ENCODE peak calls at places on chromosome 10, in four cellular contexts. R, E, P and Q are unnamed samples.

GRCh38 chr10:92690211-92691041 is 671 bp downstream of the HHEX start:
- DNase-seq in R (peak), P (no peak), E (no peak), Q (peak)

GRCh38 chr10:117418121-117418520 is 42.9 kb upstream of the PDZD8 start:
- DNase-seq in P (no peak), R (no peak), E (no peak), Q (no peak)

GRCh38 chr10:119933179-119933578 is 40.6 kb downstream of the SEC23IP start:
- DNase-seq in P (no peak), E (peak), R (peak), Q (peak)

GRCh38 chr10:12707461-12708185 is 293.9 kb downstream of the CCDC3 start:
- DNase-seq in R (peak), E (peak), P (peak), Q (peak)

GRCh38 chr10:72659694-72660093 is 32.2 kb upstream of the MCU start:
- DNase-seq in P (no peak), E (peak), R (peak), Q (peak)

GRCh38 chr10:109823196-109823595 is 100.1 kb downstream of the XPNPEP1 start:
- DNase-seq in R (no peak), P (no peak), E (no peak), Q (no peak)

GRCh38 chr10:51389415-51390342 is 309.7 kb downstream of the CSTF2T start:
- DNase-seq in R (peak), E (peak), P (peak), Q (peak)

GRCh38 chr10:37619336-37619735 is 238.1 kb downstream of the ZNF248 start:
- DNase-seq in E (no peak), P (no peak), R (no peak), Q (no peak)

GRCh38 chr10:84140036-84140379 is 699 bp downstream of the GHITM start:
- DNase-seq in R (peak), E (peak), P (no peak), Q (no peak)

GRCh38 chr10:86295791-86296190 is 70.8 kb downstream of the GRID1 start:
- DNase-seq in P (no peak), E (no peak), R (no peak), Q (no peak)

GRCh38 chr10:131310904-131311660 is 439 bp downstream of the TCERG1L start:
- DNase-seq in E (no peak), P (no peak), R (no peak), Q (peak)

GRCh38 chr10:132237396-132237795 is 50.6 kb downstream of the DPYSL4 start:
- DNase-seq in P (no peak), R (no peak), E (no peak), Q (no peak)

GRCh38 chr10:86899128-86899527 is 58.3 kb downstream of the MMRN2 start:
- DNase-seq in E (no peak), R (no peak), P (no peak), Q (peak)

GRCh38 chr10:86391236-86391840 is 24.7 kb upstream of the GRID1 start:
- DNase-seq in P (no peak), R (no peak), E (no peak), Q (no peak)

GRCh38 chr10:32377458-32378370 is 30.8 kb upstream of the EPC1 start:
- DNase-seq in P (no peak), R (peak), E (peak), Q (no peak)

GRCh38 chr10:6558272-6558671 is 21.8 kb downstream of the PRKCQ start:
- DNase-seq in R (no peak), E (no peak), P (no peak), Q (no peak)

GRCh38 chr10:126504051-126504760 is 115.9 kb upstream of the ADAM12 start:
- DNase-seq in R (peak), E (peak), P (no peak), Q (peak)

GRCh38 chr10:119310807-119311206 is 103.4 kb downstream of the GRK5 start:
- DNase-seq in P (no peak), E (no peak), R (no peak), Q (no peak)

GRCh38 chr10:61750943-61751471 is 88.3 kb downstream of the CABCOCO1 start:
- DNase-seq in P (peak), R (peak), E (peak), Q (peak)

GRCh38 chr10:70578371-70578947 is 24.1 kb downstream of the PRF1 start:
- DNase-seq in R (no peak), E (peak), P (peak), Q (no peak)

GRCh38 chr10:49254556-49255318 is 44.2 kb upstream of the C10orf71 start:
- DNase-seq in E (no peak), R (no peak), P (no peak), Q (no peak)

GRCh38 chr10:12727832-12728215 is 273.7 kb downstream of the CCDC3 start:
- DNase-seq in P (no peak), E (no peak), R (no peak), Q (no peak)

GRCh38 chr10:123967626-123968243 is 76.1 kb upstream of the CPXM2 start:
- DNase-seq in P (no peak), E (peak), R (peak), Q (peak)

DNA sequence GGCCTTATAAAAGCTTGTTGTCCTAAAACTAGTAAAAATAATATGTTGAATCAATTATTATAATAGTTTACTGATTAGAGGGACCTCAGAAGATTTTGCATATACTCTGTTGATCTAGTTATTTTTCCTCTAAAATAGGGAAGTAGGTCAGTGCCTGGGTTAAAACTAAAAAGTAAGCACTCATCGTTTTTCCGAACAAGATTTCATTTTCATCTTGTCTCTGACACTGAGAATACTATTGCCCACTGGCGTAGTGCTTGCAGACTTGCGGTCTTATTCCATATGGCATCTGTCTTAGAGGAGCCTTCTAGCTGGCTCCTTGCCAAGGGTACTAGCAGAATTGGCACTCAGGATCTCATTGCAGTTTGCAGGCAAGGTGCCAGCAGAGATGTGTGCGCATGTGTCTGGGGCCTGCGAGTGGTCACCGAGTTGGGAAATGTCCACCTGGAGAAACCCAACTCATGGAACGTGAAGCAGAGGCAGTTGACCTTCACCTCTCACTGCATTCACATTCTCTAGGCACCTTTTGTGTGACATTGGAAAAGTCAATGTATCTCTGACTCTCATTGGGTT is 143.4 kb downstream of the CELF2 start:
- DNase-seq in E (no peak), P (no peak), R (no peak), Q (no peak)
- TF ChIP-seq JUNB in E (no peak), P (no peak), R (no peak), Q (no peak)

GRCh38 chr10:128047337-128047736 is 78.9 kb downstream of the MKI67 start:
- DNase-seq in P (peak), E (no peak), R (peak), Q (peak)
- H3K4me2 ChIP-seq in P (peak), E (no peak), R (no peak), Q (no peak)

DNA sequence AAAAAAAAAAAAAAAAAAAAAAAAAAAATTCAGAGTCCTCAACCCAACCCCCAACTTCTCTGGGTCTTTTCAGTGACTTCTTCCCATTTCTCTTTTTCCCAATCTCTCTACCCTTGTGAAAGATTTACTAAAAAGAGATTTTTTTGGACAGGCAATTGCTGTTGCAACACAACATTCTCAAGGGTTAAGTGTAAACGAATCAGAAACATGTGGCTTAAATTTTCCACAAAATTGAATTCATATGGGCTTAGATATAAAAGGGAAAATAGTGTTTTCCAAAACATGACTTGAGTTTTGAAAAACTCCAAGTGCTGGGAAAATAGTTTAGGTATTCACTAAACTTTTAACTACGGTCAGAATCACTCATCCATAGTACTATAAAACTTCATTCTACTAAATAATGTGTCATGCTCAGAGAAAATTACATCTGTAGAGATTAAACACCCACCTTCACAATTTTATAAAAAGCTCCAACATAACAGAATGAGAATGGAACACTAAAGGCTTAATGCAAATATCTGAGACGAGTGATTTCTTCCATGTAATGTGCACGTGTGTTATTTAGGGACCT is 643.1 kb downstream of the PARD3 start:
- DNase-seq in E (no peak), P (no peak), R (no peak), Q (no peak)
- TF ChIP-seq JUNB in E (no peak), P (no peak), R (no peak), Q (no peak)

GRCh38 chr10:79158004-79158340 is 89.2 kb downstream of the ZMIZ1 start:
- DNase-seq in P (no peak), E (no peak), R (no peak), Q (no peak)

GRCh38 chr10:79159141-79159619 is 90.4 kb downstream of the ZMIZ1 start:
- DNase-seq in R (no peak), P (no peak), E (no peak), Q (no peak)

GRCh38 chr10:79159785-79160184 is 91.0 kb downstream of the ZMIZ1 start:
- DNase-seq in P (no peak), E (no peak), R (no peak), Q (no peak)

GRCh38 chr10:79160191-79160590 is 91.4 kb downstream of the ZMIZ1 start:
- DNase-seq in E (no peak), R (no peak), P (no peak), Q (no peak)

GRCh38 chr10:79158402-79159097 is 89.8 kb downstream of the ZMIZ1 start:
- DNase-seq in P (no peak), E (no peak), R (no peak), Q (peak)
- H3K4me2 ChIP-seq in P (no peak), E (peak), R (peak), Q (peak)

DNA sequence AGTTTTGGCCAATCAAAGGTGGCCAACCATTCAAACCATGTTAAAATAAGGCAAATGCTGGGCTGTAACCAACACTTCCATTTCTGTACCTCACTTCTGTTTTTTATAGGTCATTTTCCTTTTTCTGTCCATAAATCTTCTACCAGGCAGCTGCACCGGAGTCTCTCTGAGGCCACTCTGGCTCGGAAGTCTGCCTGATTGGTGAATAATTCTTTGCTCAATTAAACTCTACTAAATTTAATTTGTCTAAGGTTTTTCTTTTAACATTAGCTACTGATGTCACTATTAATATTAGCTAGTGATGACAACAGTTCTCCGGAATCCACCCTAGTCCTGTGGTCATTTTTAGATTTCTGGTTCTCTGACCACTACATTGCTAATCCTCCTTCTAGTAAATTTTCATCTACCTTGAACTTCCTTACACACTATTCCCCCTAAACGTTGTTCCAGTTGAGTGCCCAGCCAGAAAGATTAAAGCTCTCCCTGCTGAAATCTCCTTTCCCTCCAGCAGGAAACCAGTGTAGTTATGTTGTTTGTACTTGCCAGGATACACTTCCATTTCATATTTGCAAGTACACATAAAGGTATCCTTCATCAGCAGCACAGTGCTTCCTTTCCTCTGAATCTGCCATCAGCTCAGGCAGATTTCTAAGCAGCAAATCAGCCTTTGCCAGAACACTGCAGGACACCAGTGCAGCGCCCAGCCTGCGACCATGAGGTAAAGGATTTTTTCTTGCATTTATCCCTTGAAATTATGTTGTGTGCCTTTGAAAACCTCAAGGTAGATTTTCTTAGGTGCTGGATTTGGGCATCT is 18.5 kb upstream of the IFIT2 start:
- DNase-seq in P (no peak), E (no peak), R (no peak), Q (no peak)
- TF ChIP-seq JUNB in P (no peak), E (no peak), R (no peak), Q (no peak)